ENCODE peak calls at places on chromosomes 6 and 20, in five cellular contexts. One of them, this sample, is unnamed.

GRCh38 chr6:16130932-16131387 is 2.1 kb downstream of the MYLIP start:
- DNase-seq in progenitor cell of endocrine pancreas: no peak
- DNase-seq in NCI-H510A treated with DMSO at 0.1 percent for 48 hours: peak; percentile 66
- DNase-seq in upper lobe of right lung: no peak
- DNase-seq in activated T-helper 9 cell treated with anti-CD3 and anti-CD28 coated beads, Interleukin-2, amount 50 U/mL, for 16 hours: no peak
- DNase-seq in this sample: no peak

GRCh38 chr6:167858842-167859520 is 32.3 kb downstream of the AFDN start:
- DNase-seq in progenitor cell of endocrine pancreas: no peak
- DNase-seq in NCI-H510A treated with DMSO at 0.1 percent for 48 hours: no peak
- DNase-seq in upper lobe of right lung: no peak
- DNase-seq in activated T-helper 9 cell treated with anti-CD3 and anti-CD28 coated beads, Interleukin-2, amount 50 U/mL, for 16 hours: no peak
- DNase-seq in this sample: no peak

GRCh38 chr20:61477366-61477966 is 225.4 kb downstream of the CDH4 start:
- DNase-seq in progenitor cell of endocrine pancreas: no peak
- DNase-seq in NCI-H510A treated with DMSO at 0.1 percent for 48 hours: no peak
- DNase-seq in upper lobe of right lung: no peak
- DNase-seq in activated T-helper 9 cell treated with anti-CD3 and anti-CD28 coated beads, Interleukin-2, amount 50 U/mL, for 16 hours: no peak
- DNase-seq in this sample: no peak

GRCh38 chr6:34391023-34391485 is 1.4 kb downstream of the NUDT3 start:
- DNase-seq in progenitor cell of endocrine pancreas: no peak
- DNase-seq in NCI-H510A treated with DMSO at 0.1 percent for 48 hours: peak; percentile 64
- DNase-seq in upper lobe of right lung: no peak
- DNase-seq in activated T-helper 9 cell treated with anti-CD3 and anti-CD28 coated beads, Interleukin-2, amount 50 U/mL, for 16 hours: no peak
- DNase-seq in this sample: no peak

GRCh38 chr6:35496851-35497570 is at the start of gene TEAD3:
- DNase-seq in progenitor cell of endocrine pancreas: peak; percentile 80
- DNase-seq in NCI-H510A treated with DMSO at 0.1 percent for 48 hours: no peak
- DNase-seq in upper lobe of right lung: peak; percentile 90
- DNase-seq in activated T-helper 9 cell treated with anti-CD3 and anti-CD28 coated beads, Interleukin-2, amount 50 U/mL, for 16 hours: peak; percentile 41
- DNase-seq in this sample: peak; percentile 69

GRCh38 chr6:42392871-42393270 is 58.9 kb downstream of the TRERF1 start:
- DNase-seq in progenitor cell of endocrine pancreas: no peak
- DNase-seq in NCI-H510A treated with DMSO at 0.1 percent for 48 hours: no peak
- DNase-seq in upper lobe of right lung: no peak
- DNase-seq in activated T-helper 9 cell treated with anti-CD3 and anti-CD28 coated beads, Interleukin-2, amount 50 U/mL, for 16 hours: no peak
- DNase-seq in this sample: no peak

GRCh38 chr6:46745973-46746372 is 760 bp upstream of the ANKRD66 start:
- DNase-seq in progenitor cell of endocrine pancreas: no peak
- DNase-seq in NCI-H510A treated with DMSO at 0.1 percent for 48 hours: no peak
- DNase-seq in upper lobe of right lung: no peak
- DNase-seq in activated T-helper 9 cell treated with anti-CD3 and anti-CD28 coated beads, Interleukin-2, amount 50 U/mL, for 16 hours: no peak
- DNase-seq in this sample: no peak

GRCh38 chr20:18738055-18738454 is 75.5 kb upstream of the SCP2D1 start:
- DNase-seq in progenitor cell of endocrine pancreas: no peak
- DNase-seq in NCI-H510A treated with DMSO at 0.1 percent for 48 hours: no peak
- DNase-seq in upper lobe of right lung: no peak
- DNase-seq in activated T-helper 9 cell treated with anti-CD3 and anti-CD28 coated beads, Interleukin-2, amount 50 U/mL, for 16 hours: no peak
- DNase-seq in this sample: no peak

GRCh38 chr20:9677224-9677623 is 161.7 kb downstream of the PAK5 start:
- DNase-seq in progenitor cell of endocrine pancreas: no peak
- DNase-seq in NCI-H510A treated with DMSO at 0.1 percent for 48 hours: no peak
- DNase-seq in upper lobe of right lung: no peak
- DNase-seq in activated T-helper 9 cell treated with anti-CD3 and anti-CD28 coated beads, Interleukin-2, amount 50 U/mL, for 16 hours: no peak
- DNase-seq in this sample: no peak

GRCh38 chr6:84455630-84456029 is 228.2 kb upstream of the CEP162 start:
- DNase-seq in progenitor cell of endocrine pancreas: no peak
- DNase-seq in NCI-H510A treated with DMSO at 0.1 percent for 48 hours: no peak
- DNase-seq in upper lobe of right lung: no peak
- DNase-seq in activated T-helper 9 cell treated with anti-CD3 and anti-CD28 coated beads, Interleukin-2, amount 50 U/mL, for 16 hours: no peak
- DNase-seq in this sample: no peak

GRCh38 chr20:8532169-8532568 is 400.1 kb downstream of the PLCB1 start:
- DNase-seq in progenitor cell of endocrine pancreas: no peak
- DNase-seq in NCI-H510A treated with DMSO at 0.1 percent for 48 hours: no peak
- DNase-seq in upper lobe of right lung: no peak
- DNase-seq in activated T-helper 9 cell treated with anti-CD3 and anti-CD28 coated beads, Interleukin-2, amount 50 U/mL, for 16 hours: no peak
- DNase-seq in this sample: no peak

GRCh38 chr20:13384132-13384531 is 163.1 kb downstream of the ISM1 start:
- DNase-seq in progenitor cell of endocrine pancreas: no peak
- DNase-seq in NCI-H510A treated with DMSO at 0.1 percent for 48 hours: no peak
- DNase-seq in upper lobe of right lung: no peak
- DNase-seq in activated T-helper 9 cell treated with anti-CD3 and anti-CD28 coated beads, Interleukin-2, amount 50 U/mL, for 16 hours: no peak
- DNase-seq in this sample: no peak

GRCh38 chr6:16205377-16206144 is 32.8 kb upstream of the GMPR start:
- DNase-seq in progenitor cell of endocrine pancreas: no peak
- DNase-seq in NCI-H510A treated with DMSO at 0.1 percent for 48 hours: no peak
- DNase-seq in upper lobe of right lung: no peak
- DNase-seq in activated T-helper 9 cell treated with anti-CD3 and anti-CD28 coated beads, Interleukin-2, amount 50 U/mL, for 16 hours: no peak
- DNase-seq in this sample: peak; percentile 43

GRCh38 chr6:119027465-119027864 is 51.0 kb downstream of the FAM184A start:
- DNase-seq in progenitor cell of endocrine pancreas: no peak
- DNase-seq in NCI-H510A treated with DMSO at 0.1 percent for 48 hours: no peak
- DNase-seq in upper lobe of right lung: no peak
- DNase-seq in activated T-helper 9 cell treated with anti-CD3 and anti-CD28 coated beads, Interleukin-2, amount 50 U/mL, for 16 hours: no peak
- DNase-seq in this sample: no peak

GRCh38 chr6:152897807-152898399 is 84.9 kb downstream of the FBXO5 start:
- DNase-seq in progenitor cell of endocrine pancreas: peak; percentile 68
- DNase-seq in NCI-H510A treated with DMSO at 0.1 percent for 48 hours: peak; percentile 37
- DNase-seq in upper lobe of right lung: peak; percentile 76
- DNase-seq in activated T-helper 9 cell treated with anti-CD3 and anti-CD28 coated beads, Interleukin-2, amount 50 U/mL, for 16 hours: peak; percentile 37
- DNase-seq in this sample: peak; percentile 88

GRCh38 chr20:51481311-51481997 is 61.1 kb downstream of the NFATC2 start:
- DNase-seq in progenitor cell of endocrine pancreas: no peak
- DNase-seq in NCI-H510A treated with DMSO at 0.1 percent for 48 hours: no peak
- DNase-seq in upper lobe of right lung: no peak
- DNase-seq in activated T-helper 9 cell treated with anti-CD3 and anti-CD28 coated beads, Interleukin-2, amount 50 U/mL, for 16 hours: peak; percentile 29
- DNase-seq in this sample: no peak

GRCh38 chr6:108164537-108164814 is 1.3 kb upstream of the NR2E1 start:
- DNase-seq in progenitor cell of endocrine pancreas: no peak
- DNase-seq in NCI-H510A treated with DMSO at 0.1 percent for 48 hours: no peak
- DNase-seq in upper lobe of right lung: no peak
- DNase-seq in activated T-helper 9 cell treated with anti-CD3 and anti-CD28 coated beads, Interleukin-2, amount 50 U/mL, for 16 hours: no peak
- DNase-seq in this sample: no peak

GRCh38 chr20:8764289-8764962 is 304.5 kb upstream of the PLCB4 start:
- DNase-seq in progenitor cell of endocrine pancreas: no peak
- DNase-seq in NCI-H510A treated with DMSO at 0.1 percent for 48 hours: no peak
- DNase-seq in upper lobe of right lung: no peak
- DNase-seq in activated T-helper 9 cell treated with anti-CD3 and anti-CD28 coated beads, Interleukin-2, amount 50 U/mL, for 16 hours: no peak
- DNase-seq in this sample: no peak

GRCh38 chr20:53865905-53866786 is 204.2 kb downstream of the BCAS1 start:
- DNase-seq in progenitor cell of endocrine pancreas: peak; percentile 14
- DNase-seq in NCI-H510A treated with DMSO at 0.1 percent for 48 hours: peak; percentile 51
- DNase-seq in upper lobe of right lung: no peak
- DNase-seq in activated T-helper 9 cell treated with anti-CD3 and anti-CD28 coated beads, Interleukin-2, amount 50 U/mL, for 16 hours: no peak
- DNase-seq in this sample: no peak

GRCh38 chr20:61973515-61974356 is 91.9 kb downstream of the TAF4 start:
- DNase-seq in progenitor cell of endocrine pancreas: no peak
- DNase-seq in NCI-H510A treated with DMSO at 0.1 percent for 48 hours: no peak
- DNase-seq in upper lobe of right lung: no peak
- DNase-seq in activated T-helper 9 cell treated with anti-CD3 and anti-CD28 coated beads, Interleukin-2, amount 50 U/mL, for 16 hours: no peak
- DNase-seq in this sample: no peak

GRCh38 chr20:63380346-63380870 is 19.3 kb upstream of the CHRNA4 start:
- DNase-seq in progenitor cell of endocrine pancreas: no peak
- DNase-seq in NCI-H510A treated with DMSO at 0.1 percent for 48 hours: no peak
- DNase-seq in upper lobe of right lung: no peak
- DNase-seq in activated T-helper 9 cell treated with anti-CD3 and anti-CD28 coated beads, Interleukin-2, amount 50 U/mL, for 16 hours: no peak
- DNase-seq in this sample: no peak

GRCh38 chr20:53636725-53637097 is 43.1 kb upstream of the ZNF217 start:
- DNase-seq in progenitor cell of endocrine pancreas: no peak
- DNase-seq in NCI-H510A treated with DMSO at 0.1 percent for 48 hours: no peak
- DNase-seq in upper lobe of right lung: no peak
- DNase-seq in activated T-helper 9 cell treated with anti-CD3 and anti-CD28 coated beads, Interleukin-2, amount 50 U/mL, for 16 hours: no peak
- DNase-seq in this sample: no peak

GRCh38 chr6:88891135-88891845 is 72.1 kb downstream of the RNGTT start:
- DNase-seq in progenitor cell of endocrine pancreas: no peak
- DNase-seq in NCI-H510A treated with DMSO at 0.1 percent for 48 hours: no peak
- DNase-seq in upper lobe of right lung: no peak
- DNase-seq in activated T-helper 9 cell treated with anti-CD3 and anti-CD28 coated beads, Interleukin-2, amount 50 U/mL, for 16 hours: no peak
- DNase-seq in this sample: no peak

GRCh38 chr20:44011251-44011940 is 96.7 kb downstream of the TOX2 start:
- DNase-seq in progenitor cell of endocrine pancreas: no peak
- DNase-seq in NCI-H510A treated with DMSO at 0.1 percent for 48 hours: no peak
- DNase-seq in upper lobe of right lung: no peak
- DNase-seq in activated T-helper 9 cell treated with anti-CD3 and anti-CD28 coated beads, Interleukin-2, amount 50 U/mL, for 16 hours: no peak
- DNase-seq in this sample: no peak

GRCh38 chr6:55882731-55883595 is 7.6 kb upstream of the BMP5 start:
- DNase-seq in progenitor cell of endocrine pancreas: no peak
- DNase-seq in NCI-H510A treated with DMSO at 0.1 percent for 48 hours: no peak
- DNase-seq in upper lobe of right lung: no peak
- DNase-seq in activated T-helper 9 cell treated with anti-CD3 and anti-CD28 coated beads, Interleukin-2, amount 50 U/mL, for 16 hours: no peak
- DNase-seq in this sample: no peak

GRCh38 chr6:159217595-159218275 is 48.5 kb downstream of the FNDC1 start:
- DNase-seq in progenitor cell of endocrine pancreas: no peak
- DNase-seq in NCI-H510A treated with DMSO at 0.1 percent for 48 hours: peak; percentile 1
- DNase-seq in upper lobe of right lung: no peak
- DNase-seq in activated T-helper 9 cell treated with anti-CD3 and anti-CD28 coated beads, Interleukin-2, amount 50 U/mL, for 16 hours: no peak
- DNase-seq in this sample: peak; percentile 57

GRCh38 chr6:136647363-136647763 is 97.1 kb upstream of the MAP7 start:
- DNase-seq in progenitor cell of endocrine pancreas: no peak
- DNase-seq in NCI-H510A treated with DMSO at 0.1 percent for 48 hours: no peak
- DNase-seq in upper lobe of right lung: no peak
- DNase-seq in activated T-helper 9 cell treated with anti-CD3 and anti-CD28 coated beads, Interleukin-2, amount 50 U/mL, for 16 hours: peak; percentile 27
- DNase-seq in this sample: no peak

GRCh38 chr6:81788748-81789147 is 36.3 kb upstream of the TENT5A start:
- DNase-seq in progenitor cell of endocrine pancreas: no peak
- DNase-seq in NCI-H510A treated with DMSO at 0.1 percent for 48 hours: no peak
- DNase-seq in upper lobe of right lung: no peak
- DNase-seq in activated T-helper 9 cell treated with anti-CD3 and anti-CD28 coated beads, Interleukin-2, amount 50 U/mL, for 16 hours: no peak
- DNase-seq in this sample: no peak

GRCh38 chr6:138609801-138610430 is 110.6 kb upstream of the NHSL1 start:
- DNase-seq in progenitor cell of endocrine pancreas: no peak
- DNase-seq in NCI-H510A treated with DMSO at 0.1 percent for 48 hours: no peak
- DNase-seq in upper lobe of right lung: no peak
- DNase-seq in activated T-helper 9 cell treated with anti-CD3 and anti-CD28 coated beads, Interleukin-2, amount 50 U/mL, for 16 hours: no peak
- DNase-seq in this sample: no peak

GRCh38 chr20:57714409-57715267 is 4.8 kb upstream of the PMEPA1 start:
- DNase-seq in progenitor cell of endocrine pancreas: no peak
- DNase-seq in NCI-H510A treated with DMSO at 0.1 percent for 48 hours: no peak
- DNase-seq in upper lobe of right lung: no peak
- DNase-seq in activated T-helper 9 cell treated with anti-CD3 and anti-CD28 coated beads, Interleukin-2, amount 50 U/mL, for 16 hours: no peak
- DNase-seq in this sample: no peak

GRCh38 chr6:37987008-37987407 is 167.5 kb downstream of the ZFAND3 start:
- DNase-seq in progenitor cell of endocrine pancreas: no peak
- DNase-seq in NCI-H510A treated with DMSO at 0.1 percent for 48 hours: no peak
- DNase-seq in upper lobe of right lung: no peak
- DNase-seq in activated T-helper 9 cell treated with anti-CD3 and anti-CD28 coated beads, Interleukin-2, amount 50 U/mL, for 16 hours: no peak
- DNase-seq in this sample: no peak

GRCh38 chr6:138486249-138487121 is 12.8 kb downstream of the NHSL1 start:
- DNase-seq in progenitor cell of endocrine pancreas: no peak
- DNase-seq in NCI-H510A treated with DMSO at 0.1 percent for 48 hours: no peak
- DNase-seq in upper lobe of right lung: no peak
- DNase-seq in activated T-helper 9 cell treated with anti-CD3 and anti-CD28 coated beads, Interleukin-2, amount 50 U/mL, for 16 hours: no peak
- DNase-seq in this sample: no peak

GRCh38 chr6:141413196-141413595 is 719.5 kb upstream of the GJE1 start:
- DNase-seq in progenitor cell of endocrine pancreas: no peak
- DNase-seq in NCI-H510A treated with DMSO at 0.1 percent for 48 hours: no peak
- DNase-seq in upper lobe of right lung: no peak
- DNase-seq in activated T-helper 9 cell treated with anti-CD3 and anti-CD28 coated beads, Interleukin-2, amount 50 U/mL, for 16 hours: no peak
- DNase-seq in this sample: no peak

GRCh38 chr6:108903796-108904195 is 55.6 kb downstream of the ARMC2 start:
- DNase-seq in progenitor cell of endocrine pancreas: no peak
- DNase-seq in NCI-H510A treated with DMSO at 0.1 percent for 48 hours: no peak
- DNase-seq in upper lobe of right lung: no peak
- DNase-seq in activated T-helper 9 cell treated with anti-CD3 and anti-CD28 coated beads, Interleukin-2, amount 50 U/mL, for 16 hours: no peak
- DNase-seq in this sample: no peak

GRCh38 chr20:41524980-41525613 is 93.1 kb downstream of the CHD6 start:
- DNase-seq in progenitor cell of endocrine pancreas: no peak
- DNase-seq in NCI-H510A treated with DMSO at 0.1 percent for 48 hours: no peak
- DNase-seq in upper lobe of right lung: peak; percentile 84
- DNase-seq in activated T-helper 9 cell treated with anti-CD3 and anti-CD28 coated beads, Interleukin-2, amount 50 U/mL, for 16 hours: no peak
- DNase-seq in this sample: no peak

GRCh38 chr6:35037289-35038038 is 103.7 kb downstream of the TCP11 start:
- DNase-seq in progenitor cell of endocrine pancreas: no peak
- DNase-seq in NCI-H510A treated with DMSO at 0.1 percent for 48 hours: no peak
- DNase-seq in upper lobe of right lung: no peak
- DNase-seq in activated T-helper 9 cell treated with anti-CD3 and anti-CD28 coated beads, Interleukin-2, amount 50 U/mL, for 16 hours: no peak
- DNase-seq in this sample: no peak

GRCh38 chr6:6006428-6007310 is at the start of gene NRN1:
- DNase-seq in progenitor cell of endocrine pancreas: no peak
- DNase-seq in NCI-H510A treated with DMSO at 0.1 percent for 48 hours: peak; percentile 61
- DNase-seq in upper lobe of right lung: no peak
- DNase-seq in activated T-helper 9 cell treated with anti-CD3 and anti-CD28 coated beads, Interleukin-2, amount 50 U/mL, for 16 hours: no peak
- DNase-seq in this sample: no peak

GRCh38 chr6:17633465-17634188 is 33.5 kb downstream of the FAM8A1 start:
- DNase-seq in progenitor cell of endocrine pancreas: no peak
- DNase-seq in NCI-H510A treated with DMSO at 0.1 percent for 48 hours: no peak
- DNase-seq in upper lobe of right lung: no peak
- DNase-seq in activated T-helper 9 cell treated with anti-CD3 and anti-CD28 coated beads, Interleukin-2, amount 50 U/mL, for 16 hours: no peak
- DNase-seq in this sample: no peak

GRCh38 chr6:166026586-166027126 is 141.0 kb downstream of the TBXT start:
- DNase-seq in progenitor cell of endocrine pancreas: no peak
- DNase-seq in NCI-H510A treated with DMSO at 0.1 percent for 48 hours: no peak
- DNase-seq in upper lobe of right lung: no peak
- DNase-seq in activated T-helper 9 cell treated with anti-CD3 and anti-CD28 coated beads, Interleukin-2, amount 50 U/mL, for 16 hours: no peak
- DNase-seq in this sample: no peak